ENCODE peak calls at places on chromosome X, in eight cellular contexts. One of them, this sample, is unnamed.

GRCh38 chrX:131609480-131609879 is 65.6 kb downstream of the OR13H1 start:
- DNase-seq in cardiac fibroblast: no peak
- DNase-seq in WTC11: no peak
- DNase-seq in HT1080: no peak
- DNase-seq in T-helper 1 cell: no peak
- DNase-seq in stromal cell of bone marrow: no peak
- DNase-seq in epithelial cell of esophagus: no peak
- DNase-seq in nucleus accumbens: no peak
- DNase-seq in this sample: no peak

GRCh38 chrX:112211459-112211858 is 128.9 kb upstream of the TRPC5 start:
- DNase-seq in cardiac fibroblast: no peak
- DNase-seq in WTC11: no peak
- DNase-seq in HT1080: peak
- DNase-seq in T-helper 1 cell: peak
- DNase-seq in stromal cell of bone marrow: peak
- DNase-seq in epithelial cell of esophagus: peak
- DNase-seq in nucleus accumbens: no peak
- DNase-seq in this sample: peak

GRCh38 chrX:46693149-46693548 is 65.8 kb downstream of the SLC9A7 start:
- DNase-seq in cardiac fibroblast: no peak
- DNase-seq in WTC11: no peak
- DNase-seq in HT1080: no peak
- DNase-seq in T-helper 1 cell: no peak
- DNase-seq in stromal cell of bone marrow: no peak
- DNase-seq in epithelial cell of esophagus: no peak
- DNase-seq in nucleus accumbens: no peak
- DNase-seq in this sample: no peak

GRCh38 chrX:443676-444210 is 57.0 kb upstream of the PPP2R3B start:
- DNase-seq in cardiac fibroblast: no peak
- DNase-seq in WTC11: no peak
- DNase-seq in HT1080: no peak
- DNase-seq in T-helper 1 cell: no peak
- DNase-seq in stromal cell of bone marrow: no peak
- DNase-seq in epithelial cell of esophagus: no peak
- DNase-seq in nucleus accumbens: no peak
- DNase-seq in this sample: no peak

GRCh38 chrX:113980953-113981352 is 602.9 kb upstream of the HTR2C start:
- DNase-seq in cardiac fibroblast: no peak
- DNase-seq in WTC11: no peak
- DNase-seq in HT1080: no peak
- DNase-seq in T-helper 1 cell: no peak
- DNase-seq in stromal cell of bone marrow: no peak
- DNase-seq in epithelial cell of esophagus: no peak
- DNase-seq in nucleus accumbens: no peak
- DNase-seq in this sample: no peak

GRCh38 chrX:121161501-121161933 is 114.1 kb downstream of the GLUD2 start:
- DNase-seq in cardiac fibroblast: no peak
- DNase-seq in WTC11: no peak
- DNase-seq in HT1080: no peak
- DNase-seq in T-helper 1 cell: no peak
- DNase-seq in stromal cell of bone marrow: no peak
- DNase-seq in epithelial cell of esophagus: no peak
- DNase-seq in nucleus accumbens: no peak
- DNase-seq in this sample: no peak

GRCh38 chrX:40096395-40097091 is 1.2 kb downstream of the BCOR start:
- DNase-seq in cardiac fibroblast: peak
- DNase-seq in WTC11: no peak
- DNase-seq in HT1080: no peak
- DNase-seq in T-helper 1 cell: peak
- DNase-seq in stromal cell of bone marrow: no peak
- DNase-seq in epithelial cell of esophagus: no peak
- DNase-seq in nucleus accumbens: peak
- DNase-seq in this sample: peak

GRCh38 chrX:54427837-54428424 is 12.3 kb upstream of the TSR2 start:
- DNase-seq in cardiac fibroblast: no peak
- DNase-seq in WTC11: no peak
- DNase-seq in HT1080: no peak
- DNase-seq in T-helper 1 cell: no peak
- DNase-seq in stromal cell of bone marrow: no peak
- DNase-seq in epithelial cell of esophagus: no peak
- DNase-seq in nucleus accumbens: no peak
- DNase-seq in this sample: no peak

GRCh38 chrX:115367455-115367854 is 77.9 kb downstream of the LUZP4 start:
- DNase-seq in cardiac fibroblast: peak
- DNase-seq in WTC11: no peak
- DNase-seq in HT1080: peak
- DNase-seq in T-helper 1 cell: no peak
- DNase-seq in stromal cell of bone marrow: no peak
- DNase-seq in epithelial cell of esophagus: peak
- DNase-seq in nucleus accumbens: no peak
- DNase-seq in this sample: peak

GRCh38 chrX:153400146-153401132 is 711 bp downstream of the PNMA6E start:
- DNase-seq in cardiac fibroblast: peak
- DNase-seq in WTC11: peak
- DNase-seq in HT1080: peak
- DNase-seq in T-helper 1 cell: peak
- DNase-seq in stromal cell of bone marrow: no peak
- DNase-seq in epithelial cell of esophagus: no peak
- DNase-seq in nucleus accumbens: no peak
- DNase-seq in this sample: no peak

GRCh38 chrX:143306991-143307965 is 210.0 kb downstream of the SPANXN3 start:
- DNase-seq in cardiac fibroblast: no peak
- DNase-seq in WTC11: no peak
- DNase-seq in HT1080: no peak
- DNase-seq in T-helper 1 cell: no peak
- DNase-seq in stromal cell of bone marrow: no peak
- DNase-seq in epithelial cell of esophagus: no peak
- DNase-seq in nucleus accumbens: no peak
- DNase-seq in this sample: no peak

GRCh38 chrX:78997870-78998558 is 52.8 kb downstream of the P2RY10 start:
- DNase-seq in cardiac fibroblast: no peak
- DNase-seq in WTC11: peak
- DNase-seq in HT1080: no peak
- DNase-seq in T-helper 1 cell: peak
- DNase-seq in stromal cell of bone marrow: no peak
- DNase-seq in epithelial cell of esophagus: no peak
- DNase-seq in nucleus accumbens: no peak
- DNase-seq in this sample: no peak